ENCODE peak calls at places on chromosome 12, in six cellular contexts. U is NCI-H1105 treated with DMSO at 0.1 percent for 48 hours; E is stimulated activated CD8-positive, alpha-beta memory T cell treated with anti-CD3 and anti-CD28 coated beads, Interleukin-15, amount 100 ng/mL, for 24 hours; Q is small intestine; W is smooth muscle cell of the brain vasculature; A is putamen. S is an unnamed sample.

GRCh38 chr12:117031843-117032592 is 67.2 kb downstream of the TESC start:
- DNase-seq in W (no peak), A (no peak), E (no peak), U (no peak), Q (no peak), S (no peak)

GRCh38 chr12:131159660-131160059 is 206.0 kb downstream of the ADGRD1 start:
- DNase-seq in Q (peak), W (no peak), E (no peak), A (no peak), U (no peak), S (no peak)

GRCh38 chr12:4719821-4720636 is at the start of gene GALNT8:
- DNase-seq in E (no peak), W (no peak), U (no peak), A (no peak), Q (peak), S (no peak)

GRCh38 chr12:100254876-100255275 is 12.0 kb downstream of the DEPDC4 start:
- DNase-seq in W (no peak), A (no peak), E (no peak), Q (no peak), U (no peak), S (no peak)

GRCh38 chr12:123519151-123520001 is 14.1 kb downstream of the RILPL1 start:
- DNase-seq in Q (peak), A (peak), U (no peak), W (peak), E (no peak), S (no peak)

GRCh38 chr12:89567691-89568239 is 41.9 kb upstream of the POC1B start:
- DNase-seq in W (no peak), U (no peak), A (no peak), E (no peak), Q (no peak), S (no peak)

GRCh38 chr12:119749666-119750065 is 81.7 kb downstream of the PRKAB1 start:
- DNase-seq in A (no peak), E (no peak), W (no peak), Q (no peak), U (no peak), S (no peak)

GRCh38 chr12:65948320-65949008 is 124.2 kb downstream of the HMGA2 start:
- DNase-seq in Q (no peak), E (no peak), W (peak), A (peak), U (peak), S (peak)

GRCh38 chr12:19382111-19382526 is 57.2 kb upstream of the AEBP2 start:
- DNase-seq in A (no peak), W (peak), Q (no peak), U (no peak), E (no peak), S (no peak)

GRCh38 chr12:121223283-121223946 is 13.5 kb downstream of the P2RX4 start:
- DNase-seq in Q (peak), A (no peak), E (no peak), W (no peak), U (no peak), S (no peak)

S was measured in midbrain.